ENCODE peak calls at places on chromosomes 11 and 22, in ten cellular contexts. One of them, this sample, is unnamed.

GRCh38 chr11:102560555-102561011 is 30.0 kb upstream of the MMP7 start:
- DNase-seq in ELR: peak; percentile 46
- DNase-seq in Panc1: no peak
- DNase-seq in NAMALWA: peak; percentile 86
- DNase-seq in naive thymus-derived CD8-positive, alpha-beta T cell: no peak
- DNase-seq in NCI-H2081: no peak
- DNase-seq in dermis blood vessel endothelial cell: no peak
- DNase-seq in activated effector memory CD4-positive, alpha-beta T cell treated with anti-CD3 and anti-CD28 coated beads, Interleukin-2, amount 50 U/mL, for 16 hours: no peak
- DNase-seq in Calu3: no peak
- DNase-seq in stomach: no peak
- DNase-seq in this sample: peak; percentile 42

GRCh38 chr11:85912414-85912813 is 57.2 kb downstream of the CCDC83 start:
- DNase-seq in naive thymus-derived CD8-positive, alpha-beta T cell: no peak
- DNase-seq in ELR: no peak
- DNase-seq in stomach: no peak
- DNase-seq in activated effector memory CD4-positive, alpha-beta T cell treated with anti-CD3 and anti-CD28 coated beads, Interleukin-2, amount 50 U/mL, for 16 hours: no peak
- DNase-seq in Calu3: no peak
- DNase-seq in Panc1: no peak
- DNase-seq in NAMALWA: no peak
- DNase-seq in NCI-H2081: no peak
- DNase-seq in dermis blood vessel endothelial cell: no peak
- DNase-seq in this sample: no peak

GRCh38 chr11:117528061-117528780 is 200.6 kb downstream of the CEP164 start:
- DNase-seq in NCI-H2081: peak; percentile 77
- DNase-seq in ELR: no peak
- DNase-seq in activated effector memory CD4-positive, alpha-beta T cell treated with anti-CD3 and anti-CD28 coated beads, Interleukin-2, amount 50 U/mL, for 16 hours: no peak
- DNase-seq in naive thymus-derived CD8-positive, alpha-beta T cell: no peak
- DNase-seq in dermis blood vessel endothelial cell: no peak
- DNase-seq in Calu3: no peak
- DNase-seq in Panc1: no peak
- DNase-seq in NAMALWA: no peak
- DNase-seq in stomach: no peak
- DNase-seq in this sample: no peak

GRCh38 chr11:8382436-8383053 is 118.9 kb upstream of the LMO1 start:
- DNase-seq in NAMALWA: no peak
- DNase-seq in ELR: peak; percentile 78
- DNase-seq in dermis blood vessel endothelial cell: no peak
- DNase-seq in Panc1: no peak
- DNase-seq in stomach: no peak
- DNase-seq in Calu3: no peak
- DNase-seq in naive thymus-derived CD8-positive, alpha-beta T cell: no peak
- DNase-seq in activated effector memory CD4-positive, alpha-beta T cell treated with anti-CD3 and anti-CD28 coated beads, Interleukin-2, amount 50 U/mL, for 16 hours: no peak
- DNase-seq in NCI-H2081: no peak
- DNase-seq in this sample: no peak

GRCh38 chr22:46047226-46047625 is 70.3 kb upstream of the WNT7B start:
- DNase-seq in Panc1: no peak
- DNase-seq in naive thymus-derived CD8-positive, alpha-beta T cell: no peak
- DNase-seq in NCI-H2081: no peak
- DNase-seq in activated effector memory CD4-positive, alpha-beta T cell treated with anti-CD3 and anti-CD28 coated beads, Interleukin-2, amount 50 U/mL, for 16 hours: peak; percentile 44
- DNase-seq in ELR: no peak
- DNase-seq in NAMALWA: no peak
- DNase-seq in dermis blood vessel endothelial cell: no peak
- DNase-seq in stomach: peak; percentile 26
- DNase-seq in Calu3: no peak
- DNase-seq in this sample: no peak

GRCh38 chr11:79100093-79100704 is 340.6 kb downstream of the TENM4 start:
- DNase-seq in stomach: peak; percentile 32
- DNase-seq in activated effector memory CD4-positive, alpha-beta T cell treated with anti-CD3 and anti-CD28 coated beads, Interleukin-2, amount 50 U/mL, for 16 hours: no peak
- DNase-seq in ELR: peak; percentile 57
- DNase-seq in Calu3: peak; percentile 53
- DNase-seq in dermis blood vessel endothelial cell: peak; percentile 70
- DNase-seq in naive thymus-derived CD8-positive, alpha-beta T cell: no peak
- DNase-seq in Panc1: peak; percentile 43
- DNase-seq in NCI-H2081: peak; percentile 29
- DNase-seq in NAMALWA: peak; percentile 70
- DNase-seq in this sample: peak; percentile 91

GRCh38 chr11:35617687-35618496 is at the start of gene FJX1:
- DNase-seq in stomach: no peak
- DNase-seq in dermis blood vessel endothelial cell: peak; percentile 90
- DNase-seq in Panc1: no peak
- DNase-seq in NCI-H2081: peak; percentile 75
- DNase-seq in naive thymus-derived CD8-positive, alpha-beta T cell: no peak
- DNase-seq in activated effector memory CD4-positive, alpha-beta T cell treated with anti-CD3 and anti-CD28 coated beads, Interleukin-2, amount 50 U/mL, for 16 hours: no peak
- DNase-seq in NAMALWA: no peak
- DNase-seq in Calu3: peak; percentile 66
- DNase-seq in ELR: peak; percentile 97
- DNase-seq in this sample: peak; percentile 31

GRCh38 chr11:108620958-108621772 is 27.6 kb upstream of the EXPH5 start:
- DNase-seq in Panc1: peak; percentile 33
- DNase-seq in NAMALWA: no peak
- DNase-seq in ELR: peak; percentile 72
- DNase-seq in NCI-H2081: no peak
- DNase-seq in stomach: no peak
- DNase-seq in dermis blood vessel endothelial cell: no peak
- DNase-seq in activated effector memory CD4-positive, alpha-beta T cell treated with anti-CD3 and anti-CD28 coated beads, Interleukin-2, amount 50 U/mL, for 16 hours: no peak
- DNase-seq in naive thymus-derived CD8-positive, alpha-beta T cell: no peak
- DNase-seq in Calu3: no peak
- DNase-seq in this sample: no peak

GRCh38 chr11:44659641-44660040 is 67.1 kb upstream of the TSPAN18 start:
- DNase-seq in ELR: no peak
- DNase-seq in NAMALWA: no peak
- DNase-seq in Calu3: no peak
- DNase-seq in dermis blood vessel endothelial cell: no peak
- DNase-seq in Panc1: no peak
- DNase-seq in activated effector memory CD4-positive, alpha-beta T cell treated with anti-CD3 and anti-CD28 coated beads, Interleukin-2, amount 50 U/mL, for 16 hours: no peak
- DNase-seq in stomach: no peak
- DNase-seq in naive thymus-derived CD8-positive, alpha-beta T cell: no peak
- DNase-seq in NCI-H2081: no peak
- DNase-seq in this sample: no peak

GRCh38 chr11:20599424-20600346 is at the start of gene SLC6A5:
- DNase-seq in Calu3: peak; percentile 38
- DNase-seq in NCI-H2081: no peak
- DNase-seq in NAMALWA: peak; percentile 25
- DNase-seq in dermis blood vessel endothelial cell: peak; percentile 60
- DNase-seq in naive thymus-derived CD8-positive, alpha-beta T cell: no peak
- DNase-seq in stomach: no peak
- DNase-seq in ELR: peak; percentile 40
- DNase-seq in Panc1: no peak
- DNase-seq in activated effector memory CD4-positive, alpha-beta T cell treated with anti-CD3 and anti-CD28 coated beads, Interleukin-2, amount 50 U/mL, for 16 hours: no peak
- DNase-seq in this sample: peak; percentile 78

GRCh38 chr11:13207665-13208594 is 69.7 kb upstream of the BMAL1 start:
- DNase-seq in NAMALWA: no peak
- DNase-seq in Panc1: no peak
- DNase-seq in naive thymus-derived CD8-positive, alpha-beta T cell: no peak
- DNase-seq in Calu3: peak; percentile 25
- DNase-seq in stomach: no peak
- DNase-seq in ELR: peak; percentile 76
- DNase-seq in activated effector memory CD4-positive, alpha-beta T cell treated with anti-CD3 and anti-CD28 coated beads, Interleukin-2, amount 50 U/mL, for 16 hours: no peak
- DNase-seq in NCI-H2081: peak; percentile 29
- DNase-seq in dermis blood vessel endothelial cell: peak; percentile 80
- DNase-seq in this sample: peak; percentile 92

GRCh38 chr11:121246021-121246768 is 46.4 kb upstream of the SC5D start:
- DNase-seq in naive thymus-derived CD8-positive, alpha-beta T cell: no peak
- DNase-seq in NAMALWA: no peak
- DNase-seq in dermis blood vessel endothelial cell: no peak
- DNase-seq in activated effector memory CD4-positive, alpha-beta T cell treated with anti-CD3 and anti-CD28 coated beads, Interleukin-2, amount 50 U/mL, for 16 hours: no peak
- DNase-seq in Calu3: no peak
- DNase-seq in Panc1: no peak
- DNase-seq in ELR: no peak
- DNase-seq in NCI-H2081: no peak
- DNase-seq in stomach: no peak
- DNase-seq in this sample: no peak

This sample was measured in OCI-M1.